ENCODE peak calls at places on chromosomes 1 and 21, in four cellular contexts. S, I, J and M are unnamed samples.

GRCh38 chr1:78441921-78442320 is 48.9 kb upstream of the PTGFR start:
- DNase-seq in S (no peak), I (no peak), J (no peak), M (no peak)

GRCh38 chr1:50416553-50417453 is 6.4 kb downstream of the DMRTA2 start:
- DNase-seq in S (no peak), I (no peak), J (no peak), M (no peak)

GRCh38 chr1:221634010-221634409 is 107.9 kb downstream of the DUSP10 start:
- DNase-seq in S (no peak), I (no peak), J (no peak), M (no peak)

GRCh38 chr1:217498209-217498608 is 132.7 kb downstream of the GPATCH2 start:
- DNase-seq in S (no peak), I (peak), J (no peak), M (no peak)

GRCh38 chr1:64986903-64987871 is 20.8 kb upstream of the JAK1 start:
- DNase-seq in S (peak), I (no peak), J (no peak), M (peak)

GRCh38 chr21:25956993-25957714 is 213.4 kb downstream of the APP start:
- DNase-seq in S (no peak), I (no peak), J (no peak), M (no peak)

GRCh38 chr1:233459470-233459945 is 132.0 kb downstream of the MAP3K21 start:
- DNase-seq in S (no peak), I (no peak), J (no peak), M (no peak)

GRCh38 chr1:152824964-152825363 is 2.3 kb upstream of the LCE1A start:
- DNase-seq in S (no peak), I (no peak), J (no peak), M (no peak)

GRCh38 chr1:156070523-156070922 is 9.6 kb downstream of the RAB25 start:
- DNase-seq in S (no peak), I (no peak), J (no peak), M (no peak)

GRCh38 chr1:243275316-243275715 is 19.5 kb downstream of the SDCCAG8 start:
- DNase-seq in S (no peak), I (no peak), J (no peak), M (no peak)

GRCh38 chr1:89978763-89979162 is 16.1 kb upstream of the ZNF326 start:
- DNase-seq in S (no peak), I (no peak), J (no peak), M (no peak)

GRCh38 chr1:66282343-66282852 is 251.6 kb upstream of the SGIP1 start:
- DNase-seq in S (no peak), I (no peak), J (no peak), M (peak)

GRCh38 chr1:11797525-11798216 is 8.1 kb downstream of the MTHFR start:
- DNase-seq in S (peak), I (no peak), J (no peak), M (peak)

GRCh38 chr1:45954401-45954847 is 151.0 kb downstream of the MAST2 start:
- DNase-seq in S (no peak), I (no peak), J (no peak), M (peak)

GRCh38 chr1:27448982-27449381 is 41.0 kb downstream of the WASF2 start:
- DNase-seq in S (no peak), I (no peak), J (no peak), M (no peak)

GRCh38 chr1:201828451-201828819 is 522 bp upstream of the IPO9 start:
- DNase-seq in S (no peak), I (no peak), J (no peak), M (no peak)

GRCh38 chr1:109261578-109261977 is 12.2 kb downstream of the CELSR2 start:
- DNase-seq in S (no peak), I (no peak), J (no peak), M (no peak)

GRCh38 chr21:29175408-29176147 is 45.1 kb downstream of the MAP3K7CL start:
- DNase-seq in S (no peak), I (no peak), J (no peak), M (peak)

GRCh38 chr1:198196630-198197029 is 39.8 kb downstream of the NEK7 start:
- DNase-seq in S (no peak), I (no peak), J (no peak), M (no peak)

GRCh38 chr1:200767326-200767725 is 28.6 kb downstream of the CAMSAP2 start:
- DNase-seq in S (no peak), I (no peak), J (no peak), M (no peak)

GRCh38 chr1:187451238-187451637 is 622.5 kb downstream of the PLA2G4A start:
- DNase-seq in S (no peak), I (no peak), J (no peak), M (no peak)

GRCh38 chr1:72006092-72006491 is 276.2 kb downstream of the NEGR1 start:
- DNase-seq in S (no peak), I (no peak), J (no peak), M (no peak)

GRCh38 chr1:198443374-198444233 is 96.9 kb downstream of the ATP6V1G3 start:
- DNase-seq in S (no peak), I (no peak), J (no peak), M (no peak)

GRCh38 chr1:228039006-228039481 is 32.2 kb downstream of the WNT3A start:
- DNase-seq in S (no peak), I (no peak), J (no peak), M (no peak)

GRCh38 chr1:119318466-119319309 is 49.9 kb upstream of the HAO2 start:
- DNase-seq in S (no peak), I (no peak), J (no peak), M (no peak)

GRCh38 chr1:208868554-208868953 is 624.4 kb upstream of the PLXNA2 start:
- DNase-seq in S (no peak), I (no peak), J (no peak), M (no peak)

GRCh38 chr1:221419513-221420088 is 322.3 kb downstream of the DUSP10 start:
- DNase-seq in S (no peak), I (no peak), J (no peak), M (no peak)

GRCh38 chr1:229087339-229087738 is 183.6 kb upstream of the RAB4A start:
- DNase-seq in S (no peak), I (no peak), J (no peak), M (no peak)

GRCh38 chr1:33306561-33307493 is 14.1 kb downstream of the A3GALT2 start:
- DNase-seq in S (peak), I (no peak), J (no peak), M (no peak)

GRCh38 chr1:59595774-59596173 is 219.0 kb upstream of the HOOK1 start:
- DNase-seq in S (no peak), I (no peak), J (no peak), M (no peak)

GRCh38 chr1:192983349-192983980 is 75.7 kb downstream of the UCHL5 start:
- DNase-seq in S (no peak), I (no peak), J (no peak), M (no peak)

GRCh38 chr21:27045281-27045985 is 78.5 kb upstream of the ADAMTS5 start:
- DNase-seq in S (no peak), I (no peak), J (no peak), M (no peak)

GRCh38 chr1:244833734-244834595 is 1.5 kb upstream of the COX20 start:
- DNase-seq in S (peak), I (no peak), J (no peak), M (peak)
- TF ChIP-seq POLR2A in S (peak), I (peak), J (no peak), M (peak)

GRCh38 chr1:36533897-36534296 is 51.2 kb upstream of the CSF3R start:
- DNase-seq in S (no peak), I (no peak), J (no peak), M (no peak)
- H3K4me3 ChIP-seq in S (no peak), I (no peak), J (no peak), M (no peak)

GRCh38 chr1:112626193-112626592 is 6.6 kb downstream of the CAPZA1 start:
- DNase-seq in S (no peak), I (no peak), J (no peak), M (no peak)

GRCh38 chr1:112626887-112627286 is 7.3 kb downstream of the CAPZA1 start:
- DNase-seq in S (no peak), I (no peak), J (no peak), M (no peak)

GRCh38 chr1:112629256-112629655 is 9.6 kb downstream of the CAPZA1 start:
- DNase-seq in S (no peak), I (no peak), J (no peak), M (no peak)

GRCh38 chr1:112628516-112628915 is 8.9 kb downstream of the CAPZA1 start:
- DNase-seq in S (no peak), I (no peak), J (no peak), M (no peak)

DNA sequence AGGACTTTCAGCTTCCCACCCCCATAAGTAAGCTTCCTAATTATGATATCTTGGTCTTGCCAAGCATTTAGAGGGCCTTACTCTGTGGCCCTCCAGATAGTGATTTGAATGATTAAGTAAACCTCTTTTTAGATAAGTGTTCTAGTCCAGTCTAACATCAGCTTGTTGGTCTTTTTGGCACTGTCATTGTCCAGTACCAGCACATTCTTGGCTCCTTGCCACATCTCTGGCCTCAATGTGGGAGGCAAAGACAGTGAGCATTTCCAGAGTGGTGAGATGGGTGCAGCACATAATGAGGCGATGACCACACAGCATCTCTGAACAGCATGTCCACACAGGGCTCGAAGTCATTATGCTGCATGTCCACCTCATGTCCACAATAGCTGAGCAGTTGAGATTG is 6.1 kb downstream of the CAPZA1 start:
- DNase-seq in S (peak), I (no peak), J (no peak), M (no peak)
- TF ChIP-seq POLR2A in S (no peak), I (no peak), J (no peak), M (no peak)

GRCh38 chr1:107804746-107805145 is 160.2 kb downstream of the VAV3 start:
- DNase-seq in S (no peak), I (no peak), J (no peak), M (no peak)
- H3K4me3 ChIP-seq in S (no peak), I (no peak), J (no peak), M (no peak)

GRCh38 chr21:36141513-36141925 is 6.6 kb downstream of the CBR3 start:
- DNase-seq in S (peak), I (peak), J (no peak), M (peak)
- TF ChIP-seq POLR2A in S (no peak), I (no peak), J (no peak), M (no peak)

DNA sequence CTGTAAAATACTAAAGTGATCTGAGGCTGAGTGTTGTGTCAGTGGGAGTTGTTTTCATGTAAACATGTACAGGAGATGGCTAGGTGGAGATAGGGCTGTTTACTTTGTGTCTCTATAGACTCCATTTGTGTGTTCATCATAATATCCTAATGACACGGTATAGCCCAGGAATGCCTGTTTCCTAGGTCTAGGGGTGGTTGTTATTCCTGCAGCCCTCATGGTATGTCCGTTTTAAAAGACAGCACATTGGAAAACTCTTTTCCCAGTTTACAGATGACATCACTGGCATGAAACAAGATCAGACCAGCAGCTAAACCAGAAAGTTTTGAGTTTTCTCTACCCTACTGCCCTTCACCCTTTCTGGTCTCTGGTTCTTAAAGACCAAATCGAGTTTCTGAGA is 227.3 kb upstream of the TMEM51 start:
- DNase-seq in S (no peak), I (no peak), J (no peak), M (no peak)
- H3K4me3 ChIP-seq in S (no peak), I (no peak), J (no peak), M (no peak)